ENCODE peak calls at places on chromosomes 1 and 21, in seven cellular contexts. One of them, this sample, is unnamed.

GRCh38 chr21:45316871-45317400 is 29.2 kb upstream of the POFUT2 start:
- DNase-seq in activated T-helper 2 cell treated with anti-CD3 and anti-CD28 coated beads, Interferon-gamma antibody, Interleukin-2, Interleukin-4, amounts not matched to agents 10 μg/mL and 5 μg/mL and 100 μg/mL, durations not matched to agents 14 hours and 24 hours and 36 hours: no peak
- DNase-seq in fibroblast of mammary gland: peak
- DNase-seq in stimulated activated CD4-positive, alpha-beta T cell treated with anti-CD3 and anti-CD28 coated beads, Interleukin-12 subunit alpha, Interleukin-12 subunit beta, amount 100 ng/mL, for 4 hours: no peak
- DNase-seq in CD8-positive, alpha-beta memory T cell: no peak
- DNase-seq in NCI-H1436: no peak
- DNase-seq in IMR-90: no peak
- DNase-seq in this sample: no peak

GRCh38 chr1:103457856-103458255 is 67.6 kb upstream of the RNPC3 start:
- DNase-seq in activated T-helper 2 cell treated with anti-CD3 and anti-CD28 coated beads, Interferon-gamma antibody, Interleukin-2, Interleukin-4, amounts not matched to agents 10 μg/mL and 5 μg/mL and 100 μg/mL, durations not matched to agents 14 hours and 24 hours and 36 hours: no peak
- DNase-seq in fibroblast of mammary gland: no peak
- DNase-seq in stimulated activated CD4-positive, alpha-beta T cell treated with anti-CD3 and anti-CD28 coated beads, Interleukin-12 subunit alpha, Interleukin-12 subunit beta, amount 100 ng/mL, for 4 hours: no peak
- DNase-seq in CD8-positive, alpha-beta memory T cell: no peak
- DNase-seq in NCI-H1436: no peak
- DNase-seq in IMR-90: no peak
- DNase-seq in this sample: no peak

GRCh38 chr1:58754056-58754613 is 29.7 kb downstream of the JUN start:
- DNase-seq in activated T-helper 2 cell treated with anti-CD3 and anti-CD28 coated beads, Interferon-gamma antibody, Interleukin-2, Interleukin-4, amounts not matched to agents 10 μg/mL and 5 μg/mL and 100 μg/mL, durations not matched to agents 14 hours and 24 hours and 36 hours: no peak
- DNase-seq in fibroblast of mammary gland: no peak
- DNase-seq in stimulated activated CD4-positive, alpha-beta T cell treated with anti-CD3 and anti-CD28 coated beads, Interleukin-12 subunit alpha, Interleukin-12 subunit beta, amount 100 ng/mL, for 4 hours: no peak
- DNase-seq in CD8-positive, alpha-beta memory T cell: no peak
- DNase-seq in NCI-H1436: no peak
- DNase-seq in IMR-90: no peak
- DNase-seq in this sample: no peak

GRCh38 chr1:65020774-65021173 is 54.4 kb upstream of the JAK1 start:
- DNase-seq in activated T-helper 2 cell treated with anti-CD3 and anti-CD28 coated beads, Interferon-gamma antibody, Interleukin-2, Interleukin-4, amounts not matched to agents 10 μg/mL and 5 μg/mL and 100 μg/mL, durations not matched to agents 14 hours and 24 hours and 36 hours: no peak
- DNase-seq in fibroblast of mammary gland: peak
- DNase-seq in stimulated activated CD4-positive, alpha-beta T cell treated with anti-CD3 and anti-CD28 coated beads, Interleukin-12 subunit alpha, Interleukin-12 subunit beta, amount 100 ng/mL, for 4 hours: no peak
- DNase-seq in CD8-positive, alpha-beta memory T cell: no peak
- DNase-seq in NCI-H1436: no peak
- DNase-seq in IMR-90: peak
- DNase-seq in this sample: no peak

GRCh38 chr21:42439284-42440186 is 35.8 kb downstream of the UBASH3A start:
- DNase-seq in activated T-helper 2 cell treated with anti-CD3 and anti-CD28 coated beads, Interferon-gamma antibody, Interleukin-2, Interleukin-4, amounts not matched to agents 10 μg/mL and 5 μg/mL and 100 μg/mL, durations not matched to agents 14 hours and 24 hours and 36 hours: no peak
- DNase-seq in fibroblast of mammary gland: peak
- DNase-seq in stimulated activated CD4-positive, alpha-beta T cell treated with anti-CD3 and anti-CD28 coated beads, Interleukin-12 subunit alpha, Interleukin-12 subunit beta, amount 100 ng/mL, for 4 hours: no peak
- DNase-seq in CD8-positive, alpha-beta memory T cell: peak
- DNase-seq in NCI-H1436: no peak
- DNase-seq in IMR-90: no peak
- DNase-seq in this sample: no peak

GRCh38 chr1:77899647-77900320 is 11.4 kb downstream of the NEXN start:
- DNase-seq in activated T-helper 2 cell treated with anti-CD3 and anti-CD28 coated beads, Interferon-gamma antibody, Interleukin-2, Interleukin-4, amounts not matched to agents 10 μg/mL and 5 μg/mL and 100 μg/mL, durations not matched to agents 14 hours and 24 hours and 36 hours: no peak
- DNase-seq in fibroblast of mammary gland: peak
- DNase-seq in stimulated activated CD4-positive, alpha-beta T cell treated with anti-CD3 and anti-CD28 coated beads, Interleukin-12 subunit alpha, Interleukin-12 subunit beta, amount 100 ng/mL, for 4 hours: no peak
- DNase-seq in CD8-positive, alpha-beta memory T cell: no peak
- DNase-seq in NCI-H1436: no peak
- DNase-seq in IMR-90: peak
- DNase-seq in this sample: no peak

GRCh38 chr21:27580276-27580675 is 613.4 kb upstream of the ADAMTS5 start:
- DNase-seq in activated T-helper 2 cell treated with anti-CD3 and anti-CD28 coated beads, Interferon-gamma antibody, Interleukin-2, Interleukin-4, amounts not matched to agents 10 μg/mL and 5 μg/mL and 100 μg/mL, durations not matched to agents 14 hours and 24 hours and 36 hours: no peak
- DNase-seq in fibroblast of mammary gland: peak
- DNase-seq in stimulated activated CD4-positive, alpha-beta T cell treated with anti-CD3 and anti-CD28 coated beads, Interleukin-12 subunit alpha, Interleukin-12 subunit beta, amount 100 ng/mL, for 4 hours: no peak
- DNase-seq in CD8-positive, alpha-beta memory T cell: no peak
- DNase-seq in NCI-H1436: no peak
- DNase-seq in IMR-90: peak
- DNase-seq in this sample: no peak

GRCh38 chr1:223860051-223860559 is 14.4 kb upstream of the TP53BP2 start:
- DNase-seq in activated T-helper 2 cell treated with anti-CD3 and anti-CD28 coated beads, Interferon-gamma antibody, Interleukin-2, Interleukin-4, amounts not matched to agents 10 μg/mL and 5 μg/mL and 100 μg/mL, durations not matched to agents 14 hours and 24 hours and 36 hours: no peak
- DNase-seq in fibroblast of mammary gland: no peak
- DNase-seq in stimulated activated CD4-positive, alpha-beta T cell treated with anti-CD3 and anti-CD28 coated beads, Interleukin-12 subunit alpha, Interleukin-12 subunit beta, amount 100 ng/mL, for 4 hours: no peak
- DNase-seq in CD8-positive, alpha-beta memory T cell: no peak
- DNase-seq in NCI-H1436: no peak
- DNase-seq in IMR-90: no peak
- DNase-seq in this sample: no peak

GRCh38 chr1:190754769-190755168 is 277.1 kb upstream of the BRINP3 start:
- DNase-seq in activated T-helper 2 cell treated with anti-CD3 and anti-CD28 coated beads, Interferon-gamma antibody, Interleukin-2, Interleukin-4, amounts not matched to agents 10 μg/mL and 5 μg/mL and 100 μg/mL, durations not matched to agents 14 hours and 24 hours and 36 hours: no peak
- DNase-seq in fibroblast of mammary gland: peak
- DNase-seq in stimulated activated CD4-positive, alpha-beta T cell treated with anti-CD3 and anti-CD28 coated beads, Interleukin-12 subunit alpha, Interleukin-12 subunit beta, amount 100 ng/mL, for 4 hours: no peak
- DNase-seq in CD8-positive, alpha-beta memory T cell: no peak
- DNase-seq in NCI-H1436: no peak
- DNase-seq in IMR-90: peak
- DNase-seq in this sample: peak

This sample was measured in A549.